ENCODE peak calls at places on chromosome 22, in eight cellular contexts. One of them, this sample, is unnamed.

GRCh38 chr22:49753276-49753884 is 74.3 kb downstream of the BRD1 start:
- DNase-seq in OCI-LY7: no peak
- DNase-seq in hepatocyte: no peak
- DNase-seq in stomach: peak; percentile 17
- DNase-seq in esophagus muscularis mucosa: peak; percentile 88
- DNase-seq in uterus: no peak
- DNase-seq in thoracic aorta: no peak
- DNase-seq in heart right ventricle: no peak
- DNase-seq in this sample: no peak

GRCh38 chr22:49948116-49948515 is 12.5 kb upstream of the PIM3 start:
- DNase-seq in OCI-LY7: no peak
- DNase-seq in hepatocyte: no peak
- DNase-seq in stomach: peak; percentile 72
- DNase-seq in esophagus muscularis mucosa: no peak
- DNase-seq in uterus: no peak
- DNase-seq in thoracic aorta: no peak
- DNase-seq in heart right ventricle: no peak
- DNase-seq in this sample: no peak

GRCh38 chr22:39825661-39826102 is 67.9 kb downstream of the ENTHD1 start:
- DNase-seq in OCI-LY7: peak; percentile 3
- DNase-seq in hepatocyte: no peak
- DNase-seq in stomach: no peak
- DNase-seq in esophagus muscularis mucosa: no peak
- DNase-seq in uterus: no peak
- DNase-seq in thoracic aorta: no peak
- DNase-seq in heart right ventricle: no peak
- DNase-seq in this sample: no peak

GRCh38 chr22:35766654-35767580 is 49.2 kb downstream of the APOL5 start:
- DNase-seq in OCI-LY7: no peak
- DNase-seq in hepatocyte: no peak
- DNase-seq in stomach: no peak
- DNase-seq in esophagus muscularis mucosa: no peak
- DNase-seq in uterus: no peak
- DNase-seq in thoracic aorta: no peak
- DNase-seq in heart right ventricle: no peak
- DNase-seq in this sample: no peak

GRCh38 chr22:46102159-46102558 is 48.2 kb upstream of the PPARA start:
- DNase-seq in OCI-LY7: no peak
- DNase-seq in hepatocyte: no peak
- DNase-seq in stomach: no peak
- DNase-seq in esophagus muscularis mucosa: no peak
- DNase-seq in uterus: no peak
- DNase-seq in thoracic aorta: no peak
- DNase-seq in heart right ventricle: no peak
- DNase-seq in this sample: no peak

GRCh38 chr22:26585104-26585790 is 4.7 kb downstream of the TPST2 start:
- DNase-seq in OCI-LY7: no peak
- DNase-seq in hepatocyte: peak; percentile 62
- DNase-seq in stomach: peak; percentile 45
- DNase-seq in esophagus muscularis mucosa: no peak
- DNase-seq in uterus: peak; percentile 19
- DNase-seq in thoracic aorta: no peak
- DNase-seq in heart right ventricle: peak; percentile 81
- DNase-seq in this sample: peak; percentile 56

GRCh38 chr22:44166448-44166847 is 14.3 kb upstream of the PARVG start:
- DNase-seq in OCI-LY7: no peak
- DNase-seq in hepatocyte: no peak
- DNase-seq in stomach: no peak
- DNase-seq in esophagus muscularis mucosa: no peak
- DNase-seq in uterus: no peak
- DNase-seq in thoracic aorta: no peak
- DNase-seq in heart right ventricle: no peak
- DNase-seq in this sample: no peak

GRCh38 chr22:35894937-35895708 is 133.5 kb downstream of the RBFOX2 start:
- DNase-seq in OCI-LY7: peak; percentile 61
- DNase-seq in hepatocyte: peak; percentile 69
- DNase-seq in stomach: no peak
- DNase-seq in esophagus muscularis mucosa: no peak
- DNase-seq in uterus: peak; percentile 43
- DNase-seq in thoracic aorta: peak; percentile 34
- DNase-seq in heart right ventricle: no peak
- DNase-seq in this sample: no peak

GRCh38 chr22:22123960-22124278 is 120.7 kb upstream of the VPREB1 start:
- DNase-seq in OCI-LY7: no peak
- DNase-seq in hepatocyte: no peak
- DNase-seq in stomach: no peak
- DNase-seq in esophagus muscularis mucosa: no peak
- DNase-seq in uterus: no peak
- DNase-seq in thoracic aorta: no peak
- DNase-seq in heart right ventricle: no peak
- DNase-seq in this sample: no peak

GRCh38 chr22:33519974-33520903 is 400.0 kb downstream of the LARGE1 start:
- DNase-seq in OCI-LY7: peak; percentile 80
- DNase-seq in hepatocyte: no peak
- DNase-seq in stomach: no peak
- DNase-seq in esophagus muscularis mucosa: no peak
- DNase-seq in uterus: no peak
- DNase-seq in thoracic aorta: no peak
- DNase-seq in heart right ventricle: no peak
- DNase-seq in this sample: no peak

GRCh38 chr22:46775364-46775758 is 12.9 kb downstream of the TBC1D22A start:
- DNase-seq in OCI-LY7: peak; percentile 51
- DNase-seq in hepatocyte: no peak
- DNase-seq in stomach: no peak
- DNase-seq in esophagus muscularis mucosa: no peak
- DNase-seq in uterus: no peak
- DNase-seq in thoracic aorta: no peak
- DNase-seq in heart right ventricle: no peak
- DNase-seq in this sample: no peak

GRCh38 chr22:45896153-45896951 is 80.6 kb downstream of the WNT7B start:
- DNase-seq in OCI-LY7: no peak
- DNase-seq in hepatocyte: peak; percentile 58
- DNase-seq in stomach: no peak
- DNase-seq in esophagus muscularis mucosa: no peak
- DNase-seq in uterus: no peak
- DNase-seq in thoracic aorta: no peak
- DNase-seq in heart right ventricle: peak; percentile 13
- DNase-seq in this sample: peak; percentile 66

GRCh38 chr22:48594757-48595510 is 1232.7 kb downstream of the BRD1 start:
- DNase-seq in OCI-LY7: no peak
- DNase-seq in hepatocyte: no peak
- DNase-seq in stomach: no peak
- DNase-seq in esophagus muscularis mucosa: no peak
- DNase-seq in uterus: no peak
- DNase-seq in thoracic aorta: no peak
- DNase-seq in heart right ventricle: no peak
- DNase-seq in this sample: no peak

GRCh38 chr22:46649176-46650077 is 29.2 kb downstream of the GRAMD4 start:
- DNase-seq in OCI-LY7: no peak
- DNase-seq in hepatocyte: no peak
- DNase-seq in stomach: peak; percentile 39
- DNase-seq in esophagus muscularis mucosa: no peak
- DNase-seq in uterus: peak; percentile 35
- DNase-seq in thoracic aorta: no peak
- DNase-seq in heart right ventricle: peak; percentile 58
- DNase-seq in this sample: no peak

GRCh38 chr22:36185828-36186624 is 15.6 kb downstream of the APOL4 start:
- DNase-seq in OCI-LY7: no peak
- DNase-seq in hepatocyte: no peak
- DNase-seq in stomach: no peak
- DNase-seq in esophagus muscularis mucosa: no peak
- DNase-seq in uterus: no peak
- DNase-seq in thoracic aorta: no peak
- DNase-seq in heart right ventricle: no peak
- DNase-seq in this sample: no peak

GRCh38 chr22:25508761-25509321 is 55.6 kb upstream of the GRK3 start:
- DNase-seq in OCI-LY7: no peak
- DNase-seq in hepatocyte: no peak
- DNase-seq in stomach: no peak
- DNase-seq in esophagus muscularis mucosa: no peak
- DNase-seq in uterus: no peak
- DNase-seq in thoracic aorta: no peak
- DNase-seq in heart right ventricle: no peak
- DNase-seq in this sample: no peak

GRCh38 chr22:17706451-17706900 is 67.8 kb downstream of the BID start:
- DNase-seq in OCI-LY7: peak; percentile 55
- DNase-seq in hepatocyte: peak; percentile 77
- DNase-seq in stomach: peak; percentile 28
- DNase-seq in esophagus muscularis mucosa: no peak
- DNase-seq in uterus: no peak
- DNase-seq in thoracic aorta: peak; percentile 6
- DNase-seq in heart right ventricle: no peak
- DNase-seq in this sample: peak; percentile 50
- H3K4me3 ChIP-seq in OCI-LY7: peak overlapping the region; percentile 14
- H3K4me3 ChIP-seq in hepatocyte: no peak overlapping the region
- H3K4me3 ChIP-seq in stomach: peak overlapping the region; percentile 24
- H3K4me3 ChIP-seq in esophagus muscularis mucosa: peak overlapping the region; percentile 56
- H3K4me3 ChIP-seq in uterus: peak overlapping the region; percentile 10
- H3K4me3 ChIP-seq in thoracic aorta: peak overlapping the region; percentile 69
- H3K4me3 ChIP-seq in heart right ventricle: no peak overlapping the region
- H3K4me3 ChIP-seq in this sample: no peak overlapping the region

DNA sequence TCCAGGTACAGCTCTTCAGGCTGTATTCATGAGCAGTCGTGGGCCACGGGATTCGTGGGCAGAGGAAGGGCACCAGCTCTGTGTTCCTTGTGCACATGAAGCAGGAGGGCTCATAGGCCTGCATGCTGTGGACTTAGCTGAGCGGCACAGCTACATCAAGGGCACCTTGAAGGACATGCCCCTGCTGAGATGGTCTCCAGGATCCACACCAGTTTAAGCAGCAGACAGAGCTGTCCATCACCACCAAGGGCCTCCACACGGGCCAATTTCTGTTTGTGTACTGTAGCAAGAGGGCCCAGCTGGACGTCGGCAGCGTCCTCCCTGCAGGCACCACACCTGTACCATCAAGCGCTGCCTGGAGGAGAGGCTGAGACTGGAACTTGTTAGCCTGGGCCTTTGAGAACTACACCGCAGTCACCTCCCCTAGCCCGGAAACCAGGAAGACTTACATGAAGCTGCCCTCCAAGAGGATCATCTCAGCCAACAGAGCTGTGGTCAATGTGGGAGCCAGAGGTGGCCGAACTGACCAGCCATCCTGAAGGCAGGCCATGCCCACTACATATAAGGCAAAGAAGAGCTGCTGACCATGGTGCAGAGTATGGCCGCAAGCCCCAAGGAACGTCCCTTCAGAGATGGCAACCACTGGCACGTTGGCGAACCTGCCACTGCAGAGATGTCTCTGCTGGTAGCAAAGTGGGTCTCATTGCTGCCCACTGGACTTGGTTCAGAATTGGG is 32.7 kb upstream of the GNB1L start:
- DNase-seq in OCI-LY7: no peak
- DNase-seq in hepatocyte: no peak
- DNase-seq in stomach: no peak
- DNase-seq in esophagus muscularis mucosa: no peak
- DNase-seq in uterus: no peak
- DNase-seq in thoracic aorta: no peak
- DNase-seq in heart right ventricle: no peak
- DNase-seq in this sample: no peak
- H3K4me1 ChIP-seq in OCI-LY7: peaks cover 76% of the 10 kb centered on the region
- H3K4me1 ChIP-seq in hepatocyte: peaks cover 18% of the 10 kb centered on the region
- H3K4me1 ChIP-seq in stomach: peaks cover 36% of the 10 kb centered on the region
- H3K4me1 ChIP-seq in esophagus muscularis mucosa: peaks cover 19% of the 10 kb centered on the region
- H3K4me1 ChIP-seq in uterus: peaks cover 11% of the 10 kb centered on the region
- H3K4me1 ChIP-seq in thoracic aorta: no peaks in the 10 kb centered on the region
- H3K4me1 ChIP-seq in heart right ventricle: peaks cover 15% of the 10 kb centered on the region
- H3K4me1 ChIP-seq in this sample: peaks cover 24% of the 10 kb centered on the region

DNA sequence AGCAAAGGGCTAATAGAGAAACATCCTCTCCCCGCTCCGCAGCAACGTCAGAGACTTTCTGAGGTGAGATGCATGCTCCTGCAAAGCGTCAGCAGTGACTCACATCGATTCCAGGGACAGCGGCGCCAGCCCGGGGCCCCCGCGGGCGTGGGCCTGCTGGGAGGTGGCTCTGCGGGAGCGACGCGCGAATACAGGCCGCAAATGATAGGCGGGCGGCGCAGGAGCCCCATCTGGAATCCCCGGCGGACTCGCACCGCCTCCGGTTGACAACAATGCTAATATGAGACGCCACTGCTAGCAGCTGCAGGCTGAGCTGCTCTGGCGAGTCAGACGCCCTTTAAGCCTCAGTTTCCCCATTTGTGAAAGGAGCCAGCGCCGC is 557 bp downstream of the RANGAP1 start:
- DNase-seq in OCI-LY7: peak; percentile 58
- DNase-seq in hepatocyte: peak; percentile 92
- DNase-seq in stomach: peak; percentile 62
- DNase-seq in esophagus muscularis mucosa: no peak
- DNase-seq in uterus: peak; percentile 46
- DNase-seq in thoracic aorta: peak; percentile 33
- DNase-seq in heart right ventricle: peak; percentile 48
- DNase-seq in this sample: peak; percentile 42
- TF ChIP-seq CTCF in OCI-LY7: no peak
- TF ChIP-seq CTCF in hepatocyte: no peak
- TF ChIP-seq CTCF in stomach: no peak
- TF ChIP-seq CTCF in esophagus muscularis mucosa: no peak
- TF ChIP-seq CTCF in uterus: no peak
- TF ChIP-seq CTCF in thoracic aorta: no peak
- TF ChIP-seq CTCF in heart right ventricle: no peak
- TF ChIP-seq CTCF in this sample: no peak

GRCh38 chr22:38460367-38460952 is 5.5 kb upstream of the KCNJ4 start:
- DNase-seq in OCI-LY7: no peak
- DNase-seq in hepatocyte: no peak
- DNase-seq in stomach: no peak
- DNase-seq in esophagus muscularis mucosa: no peak
- DNase-seq in uterus: no peak
- DNase-seq in thoracic aorta: no peak
- DNase-seq in heart right ventricle: no peak
- DNase-seq in this sample: no peak

GRCh38 chr22:38456841-38457699 is 2.1 kb upstream of the KCNJ4 start:
- DNase-seq in OCI-LY7: no peak
- DNase-seq in hepatocyte: no peak
- DNase-seq in stomach: no peak
- DNase-seq in esophagus muscularis mucosa: no peak
- DNase-seq in uterus: no peak
- DNase-seq in thoracic aorta: no peak
- DNase-seq in heart right ventricle: no peak
- DNase-seq in this sample: no peak

GRCh38 chr22:38461414-38462081 is 6.3 kb upstream of the KDELR3 start:
- DNase-seq in OCI-LY7: peak; percentile 80
- DNase-seq in hepatocyte: peak; percentile 92
- DNase-seq in stomach: peak; percentile 84
- DNase-seq in esophagus muscularis mucosa: no peak
- DNase-seq in uterus: peak; percentile 78
- DNase-seq in thoracic aorta: peak; percentile 51
- DNase-seq in heart right ventricle: peak; percentile 84
- DNase-seq in this sample: peak; percentile 81

GRCh38 chr22:38462960-38463784 is 4.7 kb upstream of the KDELR3 start:
- DNase-seq in OCI-LY7: peak; percentile 62
- DNase-seq in hepatocyte: peak; percentile 74
- DNase-seq in stomach: no peak
- DNase-seq in esophagus muscularis mucosa: no peak
- DNase-seq in uterus: peak; percentile 27
- DNase-seq in thoracic aorta: no peak
- DNase-seq in heart right ventricle: peak; percentile 75
- DNase-seq in this sample: no peak

DNA sequence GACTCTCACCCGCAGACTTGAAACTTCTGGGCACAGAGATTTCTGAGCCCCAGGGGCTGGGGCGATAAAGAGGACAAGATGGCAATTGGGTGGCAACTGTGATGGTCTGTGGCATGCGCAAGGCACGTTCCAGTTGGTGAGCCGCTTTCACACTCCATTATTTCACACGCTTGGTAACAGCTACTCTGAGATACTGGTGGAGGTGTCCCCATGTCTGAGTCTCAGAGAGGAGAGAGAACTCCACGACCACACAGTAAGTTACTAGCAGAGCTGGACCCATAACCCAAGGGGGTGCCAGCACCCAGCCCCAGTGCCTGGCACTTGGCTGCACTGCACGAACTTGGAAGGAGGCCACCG is 6.0 kb upstream of the KCNJ4 start:
- DNase-seq in OCI-LY7: no peak
- DNase-seq in hepatocyte: no peak
- DNase-seq in stomach: no peak
- DNase-seq in esophagus muscularis mucosa: no peak
- DNase-seq in uterus: no peak
- DNase-seq in thoracic aorta: no peak
- DNase-seq in heart right ventricle: no peak
- DNase-seq in this sample: no peak
- H3K4me3 ChIP-seq in OCI-LY7: no peak overlapping the region
- H3K4me3 ChIP-seq in hepatocyte: no peak overlapping the region
- H3K4me3 ChIP-seq in stomach: peak overlapping the region; percentile 29
- H3K4me3 ChIP-seq in esophagus muscularis mucosa: peak overlapping the region; percentile 39
- H3K4me3 ChIP-seq in uterus: no peak overlapping the region
- H3K4me3 ChIP-seq in thoracic aorta: peak overlapping the region; percentile 53
- H3K4me3 ChIP-seq in heart right ventricle: peak overlapping the region; percentile 8
- H3K4me3 ChIP-seq in this sample: no peak overlapping the region